ENCODE peak calls at places on chromosomes 5 and 9, in six cellular contexts. U is AG10803, M is fibroblast of lung, A is BJ, T is IMR-90, L is thyroid gland. V is an unnamed sample.

GRCh38 chr9:117718701-117719100 is 14.5 kb downstream of the TLR4 start:
- DNase-seq in U (peak), M (no peak), A (no peak), T (no peak), L (no peak), V (no peak)

GRCh38 chr5:121737120-121737519 is 114.6 kb upstream of the FTMT start:
- DNase-seq in U (no peak), M (no peak), A (no peak), T (no peak), L (no peak), V (no peak)

GRCh38 chr9:131839281-131840084 is 99.6 kb upstream of the RAPGEF1 start:
- DNase-seq in U (peak), M (peak), A (peak), T (peak), L (no peak), V (peak)

GRCh38 chr5:172909931-172910502 is 49.2 kb upstream of the RPL26L1 start:
- DNase-seq in U (peak), M (peak), A (peak), T (peak), L (no peak), V (no peak)

GRCh38 chr5:60722416-60722815 is 22.4 kb upstream of the DEPDC1B start:
- DNase-seq in U (no peak), M (no peak), A (no peak), T (no peak), L (no peak), V (no peak)

GRCh38 chr5:72387985-72388384 is 67.8 kb downstream of the PTCD2 start:
- DNase-seq in U (peak), M (peak), A (no peak), T (peak), L (no peak), V (peak)

GRCh38 chr9:124398191-124398590 is 17.1 kb downstream of the PSMB7 start:
- DNase-seq in U (no peak), M (no peak), A (no peak), T (no peak), L (no peak), V (no peak)

GRCh38 chr9:114504341-114505186 is 709 bp downstream of the WHRN start:
- DNase-seq in U (peak), M (peak), A (no peak), T (peak), L (peak), V (no peak)

GRCh38 chr9:120893917-120894316 is 16.9 kb upstream of the PHF19 start:
- DNase-seq in U (no peak), M (no peak), A (no peak), T (no peak), L (no peak), V (no peak)

GRCh38 chr9:89562186-89562814 is 42.5 kb upstream of the GADD45G start:
- DNase-seq in U (no peak), M (peak), A (no peak), T (no peak), L (no peak), V (peak)

GRCh38 chr5:81786509-81786908 is 35.6 kb upstream of the SSBP2 start:
- DNase-seq in U (no peak), M (no peak), A (no peak), T (no peak), L (no peak), V (no peak)

GRCh38 chr5:124923131-124923530 is 176.7 kb upstream of the ZNF608 start:
- DNase-seq in U (peak), M (peak), A (no peak), T (peak), L (no peak), V (no peak)

GRCh38 chr9:89473762-89474469 is 24.0 kb downstream of the SEMA4D start:
- DNase-seq in U (peak), M (peak), A (peak), T (peak), L (no peak), V (no peak)

GRCh38 chr9:129131300-129132145 is 20.3 kb downstream of the PTPA start:
- DNase-seq in U (peak), M (peak), A (no peak), T (peak), L (peak), V (no peak)

GRCh38 chr5:134463991-134464760 is 52.5 kb upstream of the CDKN2AIPNL start:
- DNase-seq in U (no peak), M (peak), A (no peak), T (peak), L (no peak), V (no peak)

GRCh38 chr5:111408817-111409216 is 103.5 kb downstream of the STARD4 start:
- DNase-seq in U (no peak), M (no peak), A (no peak), T (no peak), L (no peak), V (no peak)

GRCh38 chr5:138911441-138911840 is 36.3 kb upstream of the LRRTM2 start:
- DNase-seq in U (peak), M (peak), A (peak), T (no peak), L (no peak), V (peak)

GRCh38 chr5:139282195-139282557 is 11.4 kb upstream of the MATR3 start:
- DNase-seq in U (peak), M (peak), A (no peak), T (peak), L (no peak), V (no peak)

GRCh38 chr5:171934586-171934985 is 71.9 kb downstream of the FBXW11 start:
- DNase-seq in U (no peak), M (no peak), A (no peak), T (no peak), L (no peak), V (no peak)

GRCh38 chr5:164048527-164048926 is 543.1 kb downstream of the MAT2B start:
- DNase-seq in U (no peak), M (peak), A (no peak), T (peak), L (no peak), V (peak)
- TF ChIP-seq CTCF in U (no peak), M (no peak), A (no peak), T (peak), L (no peak), V (peak)

GRCh38 chr5:39758426-39758825 is 333.6 kb upstream of the DAB2 start:
- DNase-seq in U (peak), M (no peak), A (no peak), T (no peak), L (no peak), V (no peak)

GRCh38 chr5:39761199-39761580 is 336.4 kb upstream of the DAB2 start:
- DNase-seq in U (no peak), M (no peak), A (no peak), T (no peak), L (no peak), V (no peak)

GRCh38 chr5:39762761-39763160 is 338.0 kb upstream of the DAB2 start:
- DNase-seq in U (no peak), M (no peak), A (no peak), T (no peak), L (no peak), V (no peak)

GRCh38 chr5:39759696-39760095 is 334.9 kb upstream of the DAB2 start:
- DNase-seq in U (peak), M (no peak), A (no peak), T (no peak), L (no peak), V (no peak)

GRCh38 chr5:39760385-39761198 is 335.8 kb upstream of the DAB2 start:
- DNase-seq in U (peak), M (peak), A (peak), T (peak), L (no peak), V (peak)
- H3K4me3 ChIP-seq in U (no peak), M (no peak), A (no peak), T (no peak), L (no peak), V (no peak)

DNA sequence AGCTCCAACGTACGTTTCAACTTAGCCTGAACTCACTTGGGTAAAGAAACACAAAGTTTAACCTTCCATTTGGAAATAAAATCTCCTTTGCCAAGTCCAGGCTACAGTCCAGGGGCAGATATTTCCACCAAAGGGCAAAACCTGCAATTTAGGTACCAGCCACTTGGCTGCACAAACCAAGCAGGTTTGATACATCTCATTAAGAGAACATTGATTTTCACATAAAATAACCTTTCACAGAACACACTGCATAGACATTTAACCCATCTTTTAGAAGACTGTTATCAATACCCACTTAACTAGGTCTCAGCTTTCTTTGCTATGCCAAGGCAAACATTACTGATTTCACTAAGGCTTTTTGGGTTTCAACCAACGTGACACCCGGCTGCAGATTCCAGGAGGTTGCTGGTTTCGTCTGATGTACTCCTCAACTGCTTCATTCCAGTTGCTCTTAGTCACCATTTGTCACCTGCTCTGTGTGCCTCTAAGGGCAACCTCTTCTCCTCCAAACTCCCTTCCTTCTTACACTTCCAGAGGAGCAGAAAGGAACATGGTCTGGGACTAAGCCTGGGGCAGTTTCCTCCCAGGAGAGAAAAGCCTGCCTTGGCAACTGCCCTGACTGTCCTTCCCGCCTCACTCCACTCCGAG is 67.1 kb downstream of the EPB41L4B start:
- DNase-seq in U (peak), M (peak), A (no peak), T (peak), L (peak), V (peak)
- TF ChIP-seq CTCF in U (no peak), M (no peak), A (peak), T (peak), L (peak), V (no peak)

DNA sequence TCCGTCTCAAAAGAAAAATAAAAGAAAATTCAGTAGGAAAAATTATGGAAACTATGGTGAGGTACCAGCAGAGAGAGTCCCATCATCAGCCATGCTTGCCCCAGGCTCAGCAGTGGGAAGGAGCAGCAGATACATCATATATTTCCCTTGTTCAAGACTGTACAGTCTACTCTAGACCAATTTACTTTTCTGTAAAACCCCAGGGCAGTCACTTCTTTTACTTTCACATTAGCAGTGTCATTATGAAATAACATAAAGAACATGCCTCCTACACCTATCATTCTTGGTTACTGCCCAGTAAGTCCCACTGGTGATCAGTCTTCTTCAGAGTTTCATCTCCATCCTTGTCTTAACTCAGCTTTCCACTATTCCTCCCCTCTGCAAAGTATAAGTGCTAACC is 1145.0 kb downstream of the MAT2B start:
- DNase-seq in U (no peak), M (no peak), A (no peak), T (no peak), L (no peak), V (no peak)
- H3K4me3 ChIP-seq in U (no peak), M (no peak), A (no peak), T (no peak), L (no peak), V (no peak)

GRCh38 chr9:35732185-35733108 is at the start of the genes CREB3 and TLN1:
- DNase-seq in U (peak), M (peak), A (peak), T (peak), L (peak), V (peak)
- TF ChIP-seq CTCF in U (no peak), M (no peak), A (no peak), T (peak), L (no peak), V (no peak)

GRCh38 chr9:123267481-123268239 is 726 bp downstream of the STRBP start:
- DNase-seq in U (no peak), M (no peak), A (no peak), T (no peak), L (peak), V (no peak)

GRCh38 chr9:123268240-123268949 is at the start of gene STRBP:
- DNase-seq in U (peak), M (peak), A (peak), T (peak), L (peak), V (peak)

GRCh38 chr9:123268950-123269302 is 540 bp upstream of the STRBP start:
- DNase-seq in U (no peak), M (no peak), A (no peak), T (no peak), L (no peak), V (no peak)

GRCh38 chr9:123265833-123266232 is 2.6 kb downstream of the STRBP start:
- DNase-seq in U (no peak), M (no peak), A (no peak), T (no peak), L (no peak), V (no peak)

GRCh38 chr9:123266655-123267421 is 1.5 kb downstream of the STRBP start:
- DNase-seq in U (no peak), M (no peak), A (no peak), T (no peak), L (no peak), V (no peak)
- H3K4me3 ChIP-seq in U (no peak), M (peak), A (no peak), T (no peak), L (peak), V (no peak)

GRCh38 chr5:154937718-154938466 is at the start of gene GEMIN5:
- DNase-seq in U (peak), M (peak), A (no peak), T (peak), L (peak), V (peak)
- TF ChIP-seq CTCF in U (no peak), M (no peak), A (no peak), T (no peak), L (peak), V (no peak)

DNA sequence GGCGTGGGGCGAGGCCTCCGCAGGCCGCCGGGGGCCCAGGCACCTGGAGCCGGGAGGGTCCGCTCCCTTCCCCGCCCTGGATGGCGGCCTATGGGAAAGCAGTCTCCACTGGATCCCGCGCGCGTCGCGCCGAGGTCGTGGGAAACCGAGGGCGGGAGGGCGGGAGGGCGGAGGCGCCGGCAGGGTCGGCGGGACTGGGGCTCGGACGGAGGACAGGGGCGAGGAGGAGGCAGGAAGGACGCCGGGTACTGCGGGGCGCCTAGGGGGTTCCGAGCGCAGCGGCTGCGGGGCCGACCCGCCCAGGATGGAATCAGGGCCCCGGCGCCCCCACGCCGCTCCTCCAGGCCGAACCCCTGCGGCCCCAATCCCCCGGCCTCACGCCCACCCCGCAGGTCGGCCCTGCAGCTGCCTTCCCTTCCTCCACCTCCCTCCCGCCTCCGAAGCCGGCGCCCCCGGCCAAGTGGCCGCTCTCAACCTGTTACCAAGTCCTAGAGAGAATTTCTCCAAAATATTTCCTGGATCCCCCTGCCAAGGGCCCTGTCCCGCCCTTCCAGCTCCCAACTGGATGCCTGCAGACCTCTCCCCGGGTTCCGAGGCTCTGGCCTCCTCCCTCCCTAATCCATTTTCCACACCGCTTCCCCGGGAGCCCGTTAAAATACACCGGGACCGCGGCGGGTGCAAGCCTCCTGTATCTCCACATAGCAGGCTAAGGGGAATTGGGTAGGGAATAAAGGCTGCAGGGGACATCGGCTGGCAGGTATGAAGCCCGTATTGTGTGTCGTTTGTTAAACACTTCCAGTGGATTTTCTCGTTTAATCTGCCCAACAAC is 146.3 kb downstream of the ERCC6L2 start:
- DNase-seq in U (no peak), M (no peak), A (no peak), T (no peak), L (peak), V (no peak)
- H3K4me3 ChIP-seq in U (peak), M (peak), A (peak), T (peak), L (peak), V (peak)